ENCODE peak calls at places on chromosomes 3 and 15, in seven cellular contexts. I, V, K, B, Z, D and H are unnamed samples.
A peak's percentile ranks its signal among the peaks of the same experiment; 100 is the strongest.

GRCh38 chr3:4834403-4834866 is 144.8 kb upstream of the BHLHE40 start:
- DNase-seq in V (peak; percentile 45), K (no peak), I (no peak), D (no peak), B (no peak), Z (no peak), H (peak; percentile 64)

GRCh38 chr3:123789760-123790159 is 94.4 kb downstream of the MYLK start:
- DNase-seq in D (peak; percentile 55), Z (peak; percentile 82), B (no peak), K (no peak), I (no peak), V (no peak), H (no peak)

GRCh38 chr3:172260381-172260780 is 187.9 kb downstream of the GHSR start:
- DNase-seq in Z (no peak), K (no peak), B (no peak), D (peak; percentile 75), V (no peak), I (no peak), H (no peak)

GRCh38 chr3:134903840-134904239 is 108.8 kb downstream of the EPHB1 start:
- DNase-seq in B (no peak), K (no peak), D (no peak), I (no peak), V (no peak), Z (no peak), H (peak; percentile 33)

GRCh38 chr3:35254917-35255316 is 384.4 kb upstream of the ARPP21 start:
- DNase-seq in K (no peak), I (no peak), V (no peak), B (no peak), Z (no peak), D (no peak), H (no peak)

GRCh38 chr3:59978979-59979378 is 929.2 kb upstream of the CFAP20DC start:
- DNase-seq in I (no peak), D (no peak), Z (no peak), K (no peak), B (no peak), V (no peak), H (no peak)

GRCh38 chr15:67396109-67396508 is 124.8 kb upstream of the C15orf61 start:
- DNase-seq in V (no peak), I (no peak), Z (no peak), K (no peak), B (no peak), D (no peak), H (no peak)

GRCh38 chr3:31043184-31043819 is 148.8 kb upstream of the GADL1 start:
- DNase-seq in K (peak; percentile 51), B (no peak), V (no peak), I (no peak), Z (no peak), D (peak; percentile 13), H (no peak)

GRCh38 chr3:169847896-169848295 is 21.8 kb downstream of the LRRC31 start:
- DNase-seq in K (no peak), V (no peak), Z (no peak), D (no peak), I (no peak), B (no peak), H (no peak)

GRCh38 chr15:35019401-35020327 is 31.6 kb upstream of the ZNF770 start:
- DNase-seq in V (no peak), K (no peak), Z (no peak), D (peak; percentile 54), I (no peak), B (no peak), H (no peak)

GRCh38 chr3:139134678-139135372 is 90.1 kb upstream of the PRR23C start:
- DNase-seq in D (no peak), B (no peak), I (no peak), V (no peak), K (no peak), Z (no peak), H (no peak)

GRCh38 chr3:111338059-111338698 is 203.8 kb upstream of the CD96 start:
- DNase-seq in Z (peak; percentile 85), B (peak; percentile 44), K (no peak), V (peak; percentile 73), D (peak; percentile 93), I (no peak), H (peak; percentile 28)

GRCh38 chr3:87398226-87398774 is 121.9 kb upstream of the POU1F1 start:
- DNase-seq in I (no peak), V (no peak), B (no peak), D (peak; percentile 28), Z (no peak), K (no peak), H (no peak)

GRCh38 chr15:75684648-75685047 is 28.0 kb downstream of the CSPG4 start:
- DNase-seq in K (no peak), V (no peak), Z (no peak), B (no peak), I (no peak), D (no peak), H (no peak)
- TF ChIP-seq CTCF in K (no peak), V (no peak), Z (no peak), B (no peak), I (no peak), D (no peak), H (no peak)

DNA sequence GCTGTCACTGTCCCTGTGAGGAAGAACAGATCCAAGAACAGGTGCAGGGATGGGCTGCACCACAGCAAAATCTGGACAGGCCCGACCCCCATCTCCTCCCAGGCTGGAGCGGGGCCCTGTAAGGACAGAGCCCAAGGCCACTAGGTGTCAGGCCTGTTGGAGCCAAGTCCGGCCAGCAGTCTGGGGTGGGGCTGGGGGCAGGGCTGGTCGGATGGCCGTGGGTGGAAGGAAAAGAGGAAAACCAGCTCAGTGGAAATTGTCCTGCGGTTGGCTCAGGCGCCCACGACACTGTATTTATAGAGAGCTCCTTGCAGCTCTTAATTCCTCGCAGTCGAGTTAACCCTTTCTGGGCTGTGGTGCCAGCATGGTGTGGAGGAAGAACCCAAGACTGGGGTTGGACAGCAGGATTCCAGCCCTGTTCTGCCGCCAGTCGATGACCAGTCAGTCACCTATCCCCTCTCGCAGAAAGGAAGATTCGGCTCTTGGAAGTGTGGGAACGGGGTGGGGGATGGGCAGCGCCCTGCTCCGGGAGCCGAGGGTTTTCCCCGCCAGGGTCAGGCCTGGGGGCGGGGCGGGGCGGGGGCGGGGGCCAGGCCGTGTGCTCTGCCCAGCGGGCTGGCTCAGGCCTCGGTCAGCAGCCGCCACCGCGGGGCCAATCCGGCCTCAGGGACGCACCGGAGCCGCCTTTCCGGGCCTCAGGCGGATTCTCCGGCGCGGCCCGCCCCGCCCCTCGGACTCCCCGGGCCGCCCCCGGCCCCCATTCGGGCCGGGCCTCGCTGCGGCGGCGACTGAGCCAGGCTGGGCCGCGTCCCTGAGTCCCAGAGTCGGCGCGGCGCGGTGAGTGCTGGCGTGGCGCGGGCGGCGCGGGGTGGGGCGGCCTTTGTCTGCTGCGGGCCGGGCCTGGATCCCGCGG is at the start of gene CD276:
- DNase-seq in Z (peak; percentile 51), K (peak; percentile 80), B (peak; percentile 72), I (peak; percentile 90), V (peak; percentile 80), D (peak; percentile 63), H (peak; percentile 85)
- TF ChIP-seq CTCF in Z (peak; percentile 62), K (peak; percentile 76), B (peak; percentile 27), I (no peak), V (peak; percentile 35), D (peak; percentile 43), H (peak; percentile 8)

DNA sequence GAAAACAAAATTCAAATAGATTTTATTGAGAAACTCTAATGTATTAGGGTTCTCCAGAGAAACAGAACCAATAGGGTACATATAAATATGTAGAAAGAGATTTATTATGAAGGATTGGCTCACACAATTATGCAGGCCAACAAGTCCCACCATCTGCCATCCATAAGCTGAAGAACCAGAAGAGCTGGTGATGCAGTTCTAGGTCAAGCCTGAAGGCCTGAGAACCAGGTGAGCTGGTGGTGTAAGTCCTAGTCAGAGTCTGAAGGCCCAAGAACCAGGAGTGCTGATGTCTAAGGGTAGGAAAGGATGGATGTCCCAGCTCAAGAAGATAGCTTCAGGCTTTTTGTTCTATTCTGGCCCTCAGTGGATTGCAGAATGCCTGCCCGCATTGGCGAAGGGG is 2.6 kb upstream of the NFKBIZ start:
- DNase-seq in I (no peak), K (no peak), D (no peak), V (no peak), B (no peak), Z (no peak), H (no peak)
- TF ChIP-seq CTCF in I (no peak), K (no peak), D (no peak), V (no peak), B (no peak), Z (no peak), H (no peak)

GRCh38 chr15:95850837-95851236 is 479.7 kb upstream of the NR2F2 start:
- DNase-seq in B (no peak), K (no peak), D (no peak), I (no peak), V (no peak), Z (no peak), H (no peak)
- TF ChIP-seq CTCF in B (no peak), K (peak; percentile 37), D (no peak), I (no peak), V (no peak), Z (no peak), H (no peak)

DNA sequence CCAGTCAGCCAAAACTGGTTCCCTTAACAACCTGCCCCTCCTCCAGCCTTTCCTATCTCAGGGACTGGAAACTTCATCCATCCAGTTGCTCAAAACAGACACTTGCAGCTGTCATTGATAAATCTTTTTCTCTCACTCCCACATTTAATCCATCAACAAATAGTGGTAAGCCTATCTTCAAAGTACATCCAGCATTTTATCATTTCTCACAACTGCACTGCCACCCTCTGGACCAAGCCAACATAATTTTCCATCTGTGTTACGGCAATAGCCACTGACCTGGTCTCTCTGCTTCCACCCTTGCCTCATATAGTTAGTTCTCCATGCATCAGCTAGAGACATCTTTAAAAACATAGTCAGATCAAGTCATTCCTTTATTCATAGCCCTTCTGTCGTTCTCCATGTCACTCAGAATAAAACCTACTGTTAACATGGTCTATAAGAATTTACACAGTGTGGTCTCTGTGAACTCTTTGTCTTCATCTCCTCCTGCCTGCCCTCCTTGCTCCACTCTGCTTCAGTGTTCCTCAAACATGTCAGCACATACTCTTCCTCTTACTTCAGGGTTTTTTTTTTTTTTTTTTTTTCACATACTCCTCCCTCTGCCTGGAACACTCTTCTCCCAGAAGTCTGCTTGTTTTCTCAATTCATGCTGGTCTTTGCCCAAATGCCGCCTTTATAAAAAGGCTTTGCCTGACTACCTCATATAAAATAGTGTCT is 102.5 kb upstream of the COL6A5 start:
- DNase-seq in K (no peak), D (peak; percentile 52), Z (peak; percentile 12), I (no peak), V (no peak), B (no peak), H (no peak)
- TF ChIP-seq CTCF in K (peak; percentile 4), D (peak; percentile 49), Z (no peak), I (no peak), V (peak; percentile 35), B (no peak), H (no peak)

DNA sequence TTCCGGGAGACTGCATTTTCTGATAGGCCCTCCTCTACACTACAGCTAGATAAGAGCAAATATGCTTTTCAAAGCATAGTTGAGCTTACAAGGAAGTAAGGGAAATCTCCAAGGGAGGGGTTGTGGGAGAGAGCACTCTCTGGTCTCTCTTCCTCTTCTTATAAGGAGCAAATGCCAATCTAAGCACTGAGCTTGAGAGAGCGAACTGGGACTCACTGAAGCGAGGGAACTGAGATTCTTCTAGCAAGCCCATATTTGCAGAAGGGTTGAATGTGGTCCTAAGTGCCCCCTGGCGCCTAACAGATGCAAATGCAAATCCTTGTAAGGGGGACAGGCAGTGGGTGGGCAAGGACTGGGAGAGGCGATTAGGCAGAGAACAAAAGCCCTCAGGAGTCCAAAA is 164.8 kb downstream of the ERC2 start:
- DNase-seq in V (no peak), Z (peak; percentile 42), B (no peak), K (no peak), I (no peak), D (peak; percentile 80), H (peak; percentile 33)
- TF ChIP-seq CTCF in V (no peak), Z (peak; percentile 86), B (peak; percentile 52), K (peak; percentile 38), I (peak; percentile 28), D (peak; percentile 86), H (peak; percentile 58)